ENCODE peak calls at places on chromosomes 3 and 15, in five cellular contexts. T, X, W, L and Q are unnamed samples.

GRCh38 chr15:29917600-29918597 is 95.6 kb upstream of the TJP1 start:
- DNase-seq in T (no peak), X (no peak), W (no peak), L (no peak), Q (peak)

GRCh38 chr3:38121832-38122461 is 15.0 kb downstream of the ACAA1 start:
- DNase-seq in T (no peak), X (no peak), W (no peak), L (no peak), Q (no peak)

GRCh38 chr15:41876689-41877088 is 17.2 kb downstream of the SPTBN5 start:
- DNase-seq in T (no peak), X (no peak), W (no peak), L (no peak), Q (no peak)

GRCh38 chr15:41499109-41499851 is 5.6 kb downstream of the ITPKA start:
- DNase-seq in T (no peak), X (no peak), W (no peak), L (no peak), Q (no peak)

GRCh38 chr15:48654799-48655198 is 9.3 kb upstream of the FBN1 start:
- DNase-seq in T (no peak), X (no peak), W (no peak), L (no peak), Q (no peak)

GRCh38 chr15:88975891-88976290 is 62.7 kb upstream of the MFGE8 start:
- DNase-seq in T (no peak), X (no peak), W (no peak), L (no peak), Q (no peak)

GRCh38 chr15:25987638-25988037 is 124.5 kb upstream of the ATP10A start:
- DNase-seq in T (no peak), X (no peak), W (no peak), L (no peak), Q (no peak)

GRCh38 chr15:89130194-89130593 is 41.9 kb downstream of the ABHD2 start:
- DNase-seq in T (no peak), X (no peak), W (no peak), L (no peak), Q (no peak)

GRCh38 chr3:51998774-51999173 is 3.1 kb upstream of the RPL29 start:
- DNase-seq in T (no peak), X (no peak), W (no peak), L (no peak), Q (no peak)

GRCh38 chr3:60431599-60431958 is 819.7 kb downstream of the FHIT start:
- DNase-seq in T (no peak), X (peak), W (no peak), L (peak), Q (peak)

GRCh38 chr3:32640939-32641725 is 43.9 kb upstream of the CNOT10 start:
- DNase-seq in T (no peak), X (no peak), W (no peak), L (no peak), Q (peak)

GRCh38 chr3:111761309-111761795 is 97.7 kb upstream of the PHLDB2 start:
- DNase-seq in T (no peak), X (no peak), W (no peak), L (no peak), Q (peak)
- TF ChIP-seq MAFK in T (no peak), X (no peak), W (no peak), L (no peak), Q (no peak)

DNA sequence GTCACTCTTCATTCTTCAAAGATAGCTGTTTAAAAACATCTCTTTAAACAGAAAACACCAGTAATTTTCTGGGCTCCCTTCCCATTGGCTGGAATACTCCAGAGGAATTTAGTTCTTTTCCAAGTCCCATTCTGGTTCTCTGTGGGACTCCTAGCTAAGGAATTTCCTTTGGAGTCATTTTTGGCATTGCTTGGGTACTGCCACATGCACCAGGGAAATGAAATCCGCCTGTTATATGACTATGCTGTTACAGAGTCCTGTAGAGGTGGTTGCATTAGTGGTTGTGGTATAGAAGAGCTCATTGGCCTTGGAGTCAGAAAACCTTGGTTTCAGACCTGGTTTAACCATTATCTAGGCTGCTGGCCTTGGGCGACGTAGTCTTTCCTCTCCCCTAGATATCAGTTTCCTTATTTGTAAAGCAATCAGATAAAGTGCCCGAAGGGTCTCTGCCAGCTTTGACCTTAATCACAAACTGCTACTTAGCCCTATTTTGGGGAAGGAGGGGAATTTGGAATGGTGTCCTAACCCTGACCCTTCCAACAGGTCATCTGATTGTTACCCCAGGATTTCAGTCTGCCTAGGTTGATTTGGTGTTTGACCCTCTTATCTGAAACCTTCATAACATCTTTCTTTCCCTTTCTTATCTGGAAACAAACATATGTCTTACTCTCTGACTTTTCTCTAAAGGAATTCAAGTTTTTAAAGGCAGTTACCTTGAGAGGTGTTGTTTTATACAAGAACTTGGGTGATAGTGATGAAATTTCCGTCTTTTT is 13.5 kb downstream of the RTP1 start:
- DNase-seq in T (no peak), X (no peak), W (no peak), L (peak), Q (peak)
- TF ChIP-seq MAFK in T (no peak), X (no peak), W (no peak), L (no peak), Q (no peak)

DNA sequence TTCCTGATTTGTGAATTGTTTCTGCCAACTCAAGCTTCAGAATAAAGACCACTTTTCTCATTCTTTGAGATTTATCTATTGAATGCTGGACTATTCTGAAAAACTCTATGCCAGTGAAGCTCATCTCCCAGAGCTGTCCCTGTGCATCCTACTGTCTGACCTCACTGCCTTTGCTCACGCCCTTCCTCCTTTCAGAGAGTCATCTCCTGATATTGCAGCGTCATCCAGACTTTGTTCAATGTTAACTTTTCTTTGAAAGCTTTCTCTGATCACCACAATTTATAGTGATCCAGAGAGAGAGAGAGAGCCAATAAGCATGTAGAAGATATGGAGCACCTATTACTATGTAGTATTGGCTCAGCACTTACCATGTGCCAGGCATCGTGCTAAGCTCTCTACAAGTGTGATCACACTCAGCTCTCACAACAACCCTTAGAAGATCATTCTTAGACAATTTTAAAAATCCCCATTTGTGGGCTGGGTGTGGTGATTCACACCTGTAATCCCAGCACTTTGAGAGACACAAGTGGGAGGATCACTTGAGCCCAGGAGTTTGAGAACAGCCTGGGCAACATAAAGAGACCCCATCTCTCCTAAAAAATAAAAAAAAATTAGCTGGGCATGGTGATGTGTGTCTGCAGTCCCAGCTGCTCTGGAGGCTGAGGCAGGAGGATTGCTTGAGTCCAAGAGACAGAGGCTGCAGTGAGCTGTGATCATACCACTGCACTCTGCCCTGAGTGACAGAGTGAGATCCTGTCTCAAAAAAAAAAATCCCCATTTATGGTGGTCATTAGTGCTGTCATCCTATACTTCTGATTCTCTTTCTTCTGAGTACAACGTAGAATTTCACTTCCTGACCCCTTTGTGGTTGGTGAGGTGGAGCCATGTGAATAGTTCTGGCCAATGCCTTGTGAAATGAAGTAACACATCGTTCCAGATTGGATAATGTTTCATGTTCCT is 30.4 kb upstream of the TLE3 start:
- DNase-seq in T (no peak), X (no peak), W (no peak), L (no peak), Q (no peak)
- TF ChIP-seq MAFK in T (peak), X (no peak), W (no peak), L (no peak), Q (no peak)

DNA sequence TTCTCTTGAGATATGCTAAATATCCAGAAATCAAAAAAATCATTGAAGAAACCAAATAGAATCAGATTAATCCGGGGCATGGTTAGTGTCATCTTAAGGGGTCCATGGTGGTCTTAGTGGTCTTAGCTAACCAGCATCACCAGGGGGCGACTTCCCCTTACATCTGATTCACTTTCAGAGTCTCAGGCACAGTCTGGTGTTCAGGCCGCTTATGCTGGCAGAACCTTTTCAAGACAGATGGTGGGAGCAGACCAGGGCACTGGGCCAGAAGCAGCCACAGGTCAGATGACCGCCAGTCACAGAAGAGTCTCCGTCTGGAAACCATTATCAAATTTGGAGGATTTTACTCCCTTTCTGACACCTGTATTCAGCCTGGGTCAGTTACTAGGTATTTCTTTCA is 365.7 kb downstream of the GBE1 start:
- DNase-seq in T (no peak), X (peak), W (peak), L (no peak), Q (no peak)
- TF ChIP-seq MAFK in T (no peak), X (no peak), W (no peak), L (no peak), Q (no peak)